ENCODE peak calls at places on chromosomes 4 and X, in ten cellular contexts. One of them, this sample, is unnamed.

GRCh38 chr4:184396570-184397515 is 77.5 kb downstream of the IRF2 start:
- DNase-seq in left lung: no peak
- DNase-seq in hepatocyte: no peak
- DNase-seq in uterus: no peak
- DNase-seq in GM12878: no peak
- DNase-seq in breast epithelium: no peak
- DNase-seq in GM23248: no peak
- DNase-seq in H1: no peak
- DNase-seq in heart right ventricle: no peak
- DNase-seq in pancreas: no peak
- DNase-seq in this sample: peak; percentile 82

GRCh38 chr4:25528391-25528790 is 127.3 kb upstream of the SLC34A2 start:
- DNase-seq in breast epithelium: no peak
- DNase-seq in hepatocyte: no peak
- DNase-seq in left lung: no peak
- DNase-seq in GM23248: no peak
- DNase-seq in heart right ventricle: no peak
- DNase-seq in H1: no peak
- DNase-seq in GM12878: no peak
- DNase-seq in uterus: no peak
- DNase-seq in pancreas: no peak
- DNase-seq in this sample: no peak

GRCh38 chrX:440636-441035 is 53.9 kb upstream of the PPP2R3B start:
- DNase-seq in uterus: no peak
- DNase-seq in breast epithelium: no peak
- DNase-seq in GM23248: no peak
- DNase-seq in H1: no peak
- DNase-seq in hepatocyte: no peak
- DNase-seq in GM12878: no peak
- DNase-seq in heart right ventricle: no peak
- DNase-seq in left lung: no peak
- DNase-seq in pancreas: no peak
- DNase-seq in this sample: no peak

GRCh38 chr4:54217642-54218486 is 11.2 kb upstream of the PDGFRA start:
- DNase-seq in GM12878: no peak
- DNase-seq in pancreas: peak; percentile 76
- DNase-seq in heart right ventricle: peak; percentile 84
- DNase-seq in hepatocyte: peak; percentile 92
- DNase-seq in GM23248: peak; percentile 90
- DNase-seq in uterus: peak; percentile 86
- DNase-seq in left lung: peak; percentile 56
- DNase-seq in H1: peak; percentile 81
- DNase-seq in breast epithelium: peak; percentile 67
- DNase-seq in this sample: peak; percentile 74

GRCh38 chr4:180827610-180828009 is 1415.6 kb upstream of the TENM3 start:
- DNase-seq in GM23248: peak; percentile 34
- DNase-seq in uterus: no peak
- DNase-seq in breast epithelium: no peak
- DNase-seq in pancreas: no peak
- DNase-seq in left lung: no peak
- DNase-seq in heart right ventricle: no peak
- DNase-seq in H1: no peak
- DNase-seq in hepatocyte: peak; percentile 8
- DNase-seq in GM12878: no peak
- DNase-seq in this sample: no peak

GRCh38 chr4:80017125-80017854 is 55.7 kb downstream of the ANTXR2 start:
- DNase-seq in breast epithelium: no peak
- DNase-seq in GM23248: peak; percentile 83
- DNase-seq in H1: no peak
- DNase-seq in heart right ventricle: no peak
- DNase-seq in pancreas: no peak
- DNase-seq in left lung: no peak
- DNase-seq in hepatocyte: no peak
- DNase-seq in GM12878: no peak
- DNase-seq in uterus: no peak
- DNase-seq in this sample: peak; percentile 80

GRCh38 chr4:71559957-71560541 is 221.2 kb downstream of the SLC4A4 start:
- DNase-seq in hepatocyte: no peak
- DNase-seq in H1: no peak
- DNase-seq in breast epithelium: no peak
- DNase-seq in heart right ventricle: no peak
- DNase-seq in GM12878: no peak
- DNase-seq in left lung: no peak
- DNase-seq in GM23248: peak; percentile 50
- DNase-seq in pancreas: no peak
- DNase-seq in uterus: no peak
- DNase-seq in this sample: no peak

GRCh38 chrX:68947882-68948605 is 119.2 kb downstream of the EFNB1 start:
- DNase-seq in uterus: no peak
- DNase-seq in GM12878: no peak
- DNase-seq in hepatocyte: no peak
- DNase-seq in GM23248: no peak
- DNase-seq in breast epithelium: no peak
- DNase-seq in heart right ventricle: no peak
- DNase-seq in left lung: no peak
- DNase-seq in pancreas: no peak
- DNase-seq in H1: no peak
- DNase-seq in this sample: no peak

GRCh38 chr4:2649604-2650114 is 106.5 kb downstream of the TNIP2 start:
- DNase-seq in hepatocyte: no peak
- DNase-seq in H1: no peak
- DNase-seq in GM23248: no peak
- DNase-seq in pancreas: no peak
- DNase-seq in left lung: no peak
- DNase-seq in GM12878: no peak
- DNase-seq in heart right ventricle: no peak
- DNase-seq in breast epithelium: no peak
- DNase-seq in uterus: no peak
- DNase-seq in this sample: no peak

GRCh38 chr4:57764840-57765239 is 654.7 kb upstream of the IGFBP7 start:
- DNase-seq in H1: no peak
- DNase-seq in hepatocyte: no peak
- DNase-seq in heart right ventricle: no peak
- DNase-seq in left lung: no peak
- DNase-seq in pancreas: no peak
- DNase-seq in GM12878: no peak
- DNase-seq in GM23248: no peak
- DNase-seq in breast epithelium: no peak
- DNase-seq in uterus: no peak
- DNase-seq in this sample: no peak

GRCh38 chrX:1451251-1451675 is 1.4 kb downstream of the ASMTL start:
- DNase-seq in heart right ventricle: no peak
- DNase-seq in H1: no peak
- DNase-seq in left lung: peak; percentile 40
- DNase-seq in pancreas: peak; percentile 27
- DNase-seq in GM12878: no peak
- DNase-seq in hepatocyte: no peak
- DNase-seq in GM23248: no peak
- DNase-seq in uterus: no peak
- DNase-seq in breast epithelium: no peak
- DNase-seq in this sample: no peak

GRCh38 chrX:145751943-145752342 is 65.7 kb upstream of the SLITRK2 start:
- DNase-seq in GM23248: no peak
- DNase-seq in pancreas: no peak
- DNase-seq in breast epithelium: no peak
- DNase-seq in GM12878: no peak
- DNase-seq in hepatocyte: no peak
- DNase-seq in heart right ventricle: no peak
- DNase-seq in H1: no peak
- DNase-seq in left lung: no peak
- DNase-seq in uterus: no peak
- DNase-seq in this sample: no peak

GRCh38 chr4:98720871-98721480 is 62.6 kb upstream of the TSPAN5 start:
- DNase-seq in breast epithelium: no peak
- DNase-seq in GM12878: no peak
- DNase-seq in heart right ventricle: no peak
- DNase-seq in H1: no peak
- DNase-seq in GM23248: peak; percentile 61
- DNase-seq in uterus: no peak
- DNase-seq in left lung: no peak
- DNase-seq in pancreas: no peak
- DNase-seq in hepatocyte: no peak
- DNase-seq in this sample: no peak

GRCh38 chrX:6432211-6432610 is 102.7 kb downstream of the VCX3A start:
- DNase-seq in breast epithelium: no peak
- DNase-seq in GM12878: no peak
- DNase-seq in heart right ventricle: no peak
- DNase-seq in pancreas: no peak
- DNase-seq in GM23248: no peak
- DNase-seq in uterus: no peak
- DNase-seq in left lung: no peak
- DNase-seq in H1: no peak
- DNase-seq in hepatocyte: no peak
- DNase-seq in this sample: no peak

GRCh38 chrX:13911581-13911980 is 94.7 kb upstream of the GPM6B start:
- DNase-seq in H1: no peak
- DNase-seq in pancreas: no peak
- DNase-seq in GM12878: no peak
- DNase-seq in heart right ventricle: no peak
- DNase-seq in left lung: no peak
- DNase-seq in GM23248: peak; percentile 64
- DNase-seq in breast epithelium: no peak
- DNase-seq in hepatocyte: peak; percentile 7
- DNase-seq in uterus: no peak
- DNase-seq in this sample: no peak
- H3K27ac ChIP-seq in H1: no peak overlapping the region
- H3K27ac ChIP-seq in pancreas: no peak overlapping the region
- H3K27ac ChIP-seq in GM12878: no peak overlapping the region
- H3K27ac ChIP-seq in heart right ventricle: no peak overlapping the region
- H3K27ac ChIP-seq in left lung: no peak overlapping the region
- H3K27ac ChIP-seq in GM23248: no peak overlapping the region
- H3K27ac ChIP-seq in breast epithelium: no peak overlapping the region
- H3K27ac ChIP-seq in hepatocyte: no peak overlapping the region
- H3K27ac ChIP-seq in uterus: no peak overlapping the region
- H3K27ac ChIP-seq in this sample: no peak overlapping the region

GRCh38 chrX:19750028-19750786 is 137.2 kb downstream of the SH3KBP1 start:
- DNase-seq in GM23248: peak; percentile 7
- DNase-seq in uterus: no peak
- DNase-seq in GM12878: peak; percentile 68
- DNase-seq in left lung: no peak
- DNase-seq in heart right ventricle: no peak
- DNase-seq in breast epithelium: no peak
- DNase-seq in H1: no peak
- DNase-seq in hepatocyte: no peak
- DNase-seq in pancreas: no peak
- DNase-seq in this sample: no peak

GRCh38 chrX:19748898-19749680 is 138.3 kb downstream of the SH3KBP1 start:
- DNase-seq in GM12878: no peak
- DNase-seq in breast epithelium: no peak
- DNase-seq in GM23248: no peak
- DNase-seq in left lung: no peak
- DNase-seq in pancreas: no peak
- DNase-seq in hepatocyte: no peak
- DNase-seq in H1: no peak
- DNase-seq in uterus: no peak
- DNase-seq in heart right ventricle: no peak
- DNase-seq in this sample: no peak

GRCh38 chrX:19747672-19748610 is 139.5 kb downstream of the SH3KBP1 start:
- DNase-seq in H1: no peak
- DNase-seq in GM23248: no peak
- DNase-seq in breast epithelium: no peak
- DNase-seq in pancreas: no peak
- DNase-seq in GM12878: no peak
- DNase-seq in uterus: no peak
- DNase-seq in left lung: no peak
- DNase-seq in heart right ventricle: no peak
- DNase-seq in hepatocyte: no peak
- DNase-seq in this sample: no peak

GRCh38 chrX:19744231-19744630 is 143.2 kb downstream of the SH3KBP1 start:
- DNase-seq in left lung: no peak
- DNase-seq in heart right ventricle: no peak
- DNase-seq in GM23248: no peak
- DNase-seq in GM12878: no peak
- DNase-seq in H1: no peak
- DNase-seq in hepatocyte: no peak
- DNase-seq in breast epithelium: no peak
- DNase-seq in uterus: no peak
- DNase-seq in pancreas: no peak
- DNase-seq in this sample: no peak

DNA sequence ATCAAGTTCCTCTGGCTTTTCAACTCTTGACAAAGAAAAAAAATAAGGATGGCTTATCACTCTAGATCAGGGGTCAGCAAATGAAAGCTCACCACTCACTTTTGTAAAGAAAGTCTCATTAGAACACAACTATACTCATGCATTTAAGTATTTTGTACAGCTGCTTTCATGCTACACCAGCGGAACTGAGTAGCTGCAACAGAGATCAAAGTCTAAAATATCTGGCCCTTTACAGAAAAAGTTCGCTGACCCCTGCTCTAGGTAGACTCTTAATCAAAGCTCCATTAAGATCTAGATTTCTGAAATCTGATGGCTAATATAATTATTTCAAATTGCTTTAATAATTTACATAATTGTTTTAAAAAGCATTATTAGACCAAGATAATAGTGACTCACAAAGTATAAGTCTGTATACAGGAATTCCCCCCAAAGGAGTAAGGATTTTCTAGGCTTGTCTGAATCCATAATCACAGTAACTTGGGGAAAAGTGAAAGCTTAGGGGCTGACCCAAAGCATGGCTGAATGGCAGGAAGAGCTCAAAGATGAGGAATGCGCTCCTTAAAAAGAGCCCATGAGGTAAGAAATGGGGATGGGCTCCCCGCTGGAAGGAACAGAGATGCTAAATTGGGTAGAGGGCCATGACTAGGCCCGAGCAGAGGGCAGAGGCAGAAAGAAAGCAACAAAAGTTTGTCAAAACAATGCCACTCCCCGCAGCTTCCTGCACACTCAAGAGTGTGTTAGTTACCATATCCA is 140.3 kb downstream of the SH3KBP1 start:
- DNase-seq in pancreas: no peak
- DNase-seq in GM23248: no peak
- DNase-seq in heart right ventricle: no peak
- DNase-seq in hepatocyte: no peak
- DNase-seq in H1: no peak
- DNase-seq in left lung: no peak
- DNase-seq in uterus: no peak
- DNase-seq in GM12878: no peak
- DNase-seq in breast epithelium: no peak
- DNase-seq in this sample: no peak
- H3K4me1 ChIP-seq in pancreas: no peaks in the 10 kb centered on the region
- H3K4me1 ChIP-seq in GM23248: no peaks in the 10 kb centered on the region
- H3K4me1 ChIP-seq in heart right ventricle: no peaks in the 10 kb centered on the region
- H3K4me1 ChIP-seq in hepatocyte: no peaks in the 10 kb centered on the region
- H3K4me1 ChIP-seq in H1: no peaks in the 10 kb centered on the region
- H3K4me1 ChIP-seq in left lung: peaks cover 3% of the 10 kb centered on the region
- H3K4me1 ChIP-seq in uterus: no peaks in the 10 kb centered on the region
- H3K4me1 ChIP-seq in GM12878: peaks cover 58% of the 10 kb centered on the region
- H3K4me1 ChIP-seq in breast epithelium: no peaks in the 10 kb centered on the region
- H3K4me1 ChIP-seq in this sample: peaks cover 49% of the 10 kb centered on the region

GRCh38 chr4:141348589-141348988 is 127.9 kb downstream of the ZNF330 start:
- DNase-seq in hepatocyte: no peak
- DNase-seq in H1: no peak
- DNase-seq in breast epithelium: no peak
- DNase-seq in GM23248: no peak
- DNase-seq in heart right ventricle: no peak
- DNase-seq in left lung: no peak
- DNase-seq in pancreas: no peak
- DNase-seq in GM12878: no peak
- DNase-seq in uterus: no peak
- DNase-seq in this sample: no peak
- H3K27ac ChIP-seq in hepatocyte: no peak overlapping the region
- H3K27ac ChIP-seq in H1: no peak overlapping the region
- H3K27ac ChIP-seq in breast epithelium: no peak overlapping the region
- H3K27ac ChIP-seq in GM23248: no peak overlapping the region
- H3K27ac ChIP-seq in heart right ventricle: no peak overlapping the region
- H3K27ac ChIP-seq in left lung: peak overlapping the region; percentile 71
- H3K27ac ChIP-seq in pancreas: no peak overlapping the region
- H3K27ac ChIP-seq in GM12878: peak overlapping the region; percentile 24
- H3K27ac ChIP-seq in uterus: no peak overlapping the region
- H3K27ac ChIP-seq in this sample: peak overlapping the region; percentile 50

GRCh38 chr4:38075370-38076152 is 115.4 kb downstream of the PTTG2 start:
- DNase-seq in heart right ventricle: peak; percentile 58
- DNase-seq in left lung: no peak
- DNase-seq in GM12878: no peak
- DNase-seq in uterus: no peak
- DNase-seq in H1: no peak
- DNase-seq in GM23248: peak; percentile 75
- DNase-seq in hepatocyte: peak; percentile 34
- DNase-seq in breast epithelium: no peak
- DNase-seq in pancreas: no peak
- DNase-seq in this sample: peak; percentile 45
- H3K4me1 ChIP-seq in heart right ventricle: peaks cover 93% of the 10 kb centered on the region
- H3K4me1 ChIP-seq in left lung: no peaks in the 10 kb centered on the region
- H3K4me1 ChIP-seq in GM12878: peaks cover 55% of the 10 kb centered on the region
- H3K4me1 ChIP-seq in uterus: no peaks in the 10 kb centered on the region
- H3K4me1 ChIP-seq in H1: no peaks in the 10 kb centered on the region
- H3K4me1 ChIP-seq in GM23248: peaks cover 37% of the 10 kb centered on the region
- H3K4me1 ChIP-seq in hepatocyte: peaks cover 28% of the 10 kb centered on the region
- H3K4me1 ChIP-seq in breast epithelium: no peaks in the 10 kb centered on the region
- H3K4me1 ChIP-seq in pancreas: peaks cover 27% of the 10 kb centered on the region
- H3K4me1 ChIP-seq in this sample: peaks cover 34% of the 10 kb centered on the region

This sample was measured in MM.1S.